ENCODE peak calls at places on chromosomes 2 and 18, in eight cellular contexts. V, I, E, N, L, F, A and T are unnamed samples. For H3K27me3, the result is how much of the 10 kb centered on the place peaks cover.

GRCh38 chr2:109382946-109383345 is 230.8 kb downstream of the SEPTIN10 start:
- DNase-seq in V (peak), I (peak), E (peak), N (no peak), L (peak), F (no peak), A (peak), T (no peak)

GRCh38 chr2:40148344-40148743 is 303.5 kb downstream of the SLC8A1 start:
- DNase-seq in V (no peak), I (peak), E (no peak), N (no peak), L (no peak), F (no peak), A (no peak), T (no peak)

GRCh38 chr2:160635488-160635887 is 141.9 kb upstream of the RBMS1 start:
- DNase-seq in V (no peak), I (no peak), E (no peak), N (no peak), L (no peak), F (no peak), A (peak), T (no peak)

GRCh38 chr2:159399716-159400525 is 113.4 kb upstream of the WDSUB1 start:
- DNase-seq in V (no peak), I (no peak), E (no peak), N (no peak), L (no peak), F (no peak), A (peak), T (no peak)

GRCh38 chr2:108607706-108608301 is 73.5 kb downstream of the LIMS1 start:
- DNase-seq in V (no peak), I (peak), E (peak), N (peak), L (no peak), F (peak), A (peak), T (peak)

GRCh38 chr18:34890486-34891085 is 150.6 kb upstream of the MAPRE2 start:
- DNase-seq in V (no peak), I (no peak), E (no peak), N (no peak), L (no peak), F (no peak), A (no peak), T (no peak)

GRCh38 chr18:24270937-24271380 is 126.7 kb downstream of the OSBPL1A start:
- DNase-seq in V (no peak), I (peak), E (no peak), N (no peak), L (no peak), F (no peak), A (peak), T (no peak)

GRCh38 chr2:154125900-154126299 is 254.2 kb downstream of the GALNT13 start:
- DNase-seq in V (no peak), I (no peak), E (no peak), N (no peak), L (no peak), F (no peak), A (no peak), T (no peak)

GRCh38 chr2:231941673-231942072 is 15.5 kb upstream of the NPPC start:
- DNase-seq in V (no peak), I (no peak), E (no peak), N (no peak), L (no peak), F (no peak), A (no peak), T (no peak)

GRCh38 chr2:25273985-25274550 is 67.7 kb downstream of the DNMT3A start:
- DNase-seq in V (no peak), I (no peak), E (no peak), N (no peak), L (no peak), F (no peak), A (no peak), T (no peak)

GRCh38 chr18:68796936-68797690 is 767 bp upstream of the CCDC102B start:
- DNase-seq in V (no peak), I (no peak), E (peak), N (no peak), L (peak), F (no peak), A (peak), T (no peak)

GRCh38 chr2:153770359-153770991 is 101.2 kb upstream of the GALNT13 start:
- DNase-seq in V (no peak), I (no peak), E (no peak), N (no peak), L (no peak), F (no peak), A (no peak), T (no peak)

GRCh38 chr2:98822301-98823164 is 91.6 kb upstream of the MGAT4A start:
- DNase-seq in V (peak), I (peak), E (peak), N (no peak), L (no peak), F (peak), A (no peak), T (no peak)

GRCh38 chr18:63297678-63298392 is 21.7 kb downstream of the BCL2 start:
- DNase-seq in V (no peak), I (no peak), E (no peak), N (no peak), L (no peak), F (no peak), A (no peak), T (no peak)

GRCh38 chr2:1990151-1990589 is 245.9 kb upstream of the PXDN start:
- DNase-seq in V (no peak), I (no peak), E (no peak), N (no peak), L (no peak), F (no peak), A (no peak), T (no peak)

GRCh38 chr18:76348267-76349066 is 146.6 kb downstream of the ZNF516 start:
- DNase-seq in V (no peak), I (no peak), E (no peak), N (no peak), L (no peak), F (no peak), A (no peak), T (no peak)

GRCh38 chr2:69917854-69918253 is 2.9 kb downstream of the MXD1 start:
- DNase-seq in V (no peak), I (peak), E (no peak), N (no peak), L (no peak), F (no peak), A (peak), T (no peak)

GRCh38 chr2:144541411-144541810 is 21.5 kb upstream of the ZEB2 start:
- DNase-seq in V (no peak), I (no peak), E (no peak), N (no peak), L (no peak), F (no peak), A (peak), T (no peak)

GRCh38 chr18:58788971-58789797 is 75.5 kb upstream of the ZNF532 start:
- DNase-seq in V (no peak), I (peak), E (no peak), N (no peak), L (peak), F (no peak), A (peak), T (no peak)

GRCh38 chr2:69589973-69590652 is 53.4 kb downstream of the AAK1 start:
- DNase-seq in V (no peak), I (peak), E (no peak), N (no peak), L (no peak), F (no peak), A (peak), T (no peak)

DNA sequence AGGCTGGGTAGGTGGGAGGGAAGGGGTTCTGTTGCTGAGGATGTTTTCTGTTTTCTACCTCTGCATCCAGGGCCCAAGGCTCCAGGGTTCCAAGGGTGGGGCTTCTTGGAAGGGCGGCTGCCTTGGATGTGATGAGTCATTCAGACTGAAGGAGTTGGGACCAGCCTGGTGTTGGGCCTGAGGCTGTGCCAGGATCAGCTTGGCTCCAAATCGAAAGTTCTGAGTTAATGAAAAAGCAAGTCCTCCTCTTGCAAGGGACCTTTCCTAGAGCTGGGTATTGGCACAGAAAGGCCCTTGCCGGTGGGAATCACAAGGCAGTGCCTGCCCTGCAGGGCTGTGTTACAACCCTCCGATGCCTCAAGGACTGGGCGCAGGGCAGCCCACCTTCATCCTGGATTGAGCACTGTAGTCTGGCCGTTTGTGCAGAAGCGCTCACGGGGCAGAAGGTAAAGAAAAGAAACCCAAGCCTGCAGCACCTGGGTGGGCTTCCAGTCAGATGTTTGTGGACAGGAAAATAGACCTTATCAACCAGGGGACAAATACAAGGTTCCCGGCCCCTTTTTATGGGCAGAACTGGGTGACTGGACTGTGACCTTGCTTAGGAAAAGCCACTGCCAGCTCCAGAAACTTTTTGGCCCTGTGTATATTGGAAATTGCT is 52.5 kb upstream of the MCFD2 start:
- DNase-seq in V (peak), I (peak), E (peak), N (no peak), L (peak), F (no peak), A (peak), T (no peak)
- H3K4me3 ChIP-seq in V (no peak), I (no peak), E (peak), N (no peak), L (no peak), F (no peak), A (no peak), T (no peak)

GRCh38 chr2:138713069-138713496 is 67.1 kb downstream of the NXPH2 start:
- DNase-seq in V (no peak), I (no peak), E (no peak), N (no peak), L (no peak), F (no peak), A (no peak), T (no peak)
- TF ChIP-seq CTCF in V (no peak), I (no peak), E (no peak), N (no peak), L (no peak), F (no peak), A (no peak), T (no peak)

DNA sequence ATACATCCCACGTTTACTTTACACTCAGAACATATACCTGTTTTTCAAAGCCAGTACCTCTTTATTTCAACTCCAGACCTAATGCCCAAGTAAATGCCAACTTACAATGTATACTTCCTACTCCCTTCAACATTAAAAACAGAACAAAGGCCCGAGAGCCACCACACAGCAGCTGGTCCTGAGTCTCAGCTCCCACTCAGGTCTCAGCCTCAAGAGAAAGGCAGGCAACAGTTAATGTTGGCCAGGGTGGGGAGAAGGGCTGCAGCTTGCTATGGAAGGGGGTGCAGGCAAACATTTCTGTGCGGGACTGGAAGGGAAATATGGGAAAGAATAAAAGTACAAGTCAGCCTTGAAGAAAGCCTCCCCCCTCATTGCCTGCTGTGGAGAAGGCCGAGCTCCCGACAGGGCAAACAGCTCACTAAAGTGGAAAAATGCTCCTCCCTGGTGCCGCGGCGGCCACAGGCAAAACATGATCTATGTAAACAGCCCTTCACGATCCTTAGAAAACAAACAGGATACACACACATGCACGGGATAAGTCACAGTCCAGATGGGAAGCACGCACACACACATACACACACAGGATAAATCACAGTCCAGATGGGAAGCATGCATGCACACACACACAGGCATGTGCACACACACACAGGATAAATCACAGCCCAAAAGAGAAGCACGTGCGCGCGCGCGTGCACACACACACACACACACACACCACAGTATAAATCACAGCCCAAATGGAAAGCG is 67.4 kb downstream of the ADNP2 start:
- DNase-seq in V (peak), I (no peak), E (no peak), N (no peak), L (no peak), F (no peak), A (peak), T (no peak)
- H3K27me3 ChIP-seq in V (under half), I (under half), E (under half), N (under half), L (under half), F (under half), A (under half), T (under half)

GRCh38 chr2:176096243-176096985 is 3.2 kb upstream of the HOXD12 start:
- DNase-seq in V (no peak), I (no peak), E (no peak), N (no peak), L (no peak), F (no peak), A (no peak), T (no peak)
- H3K4me3 ChIP-seq in V (peak), I (no peak), E (peak), N (peak), L (no peak), F (no peak), A (peak), T (peak)

DNA sequence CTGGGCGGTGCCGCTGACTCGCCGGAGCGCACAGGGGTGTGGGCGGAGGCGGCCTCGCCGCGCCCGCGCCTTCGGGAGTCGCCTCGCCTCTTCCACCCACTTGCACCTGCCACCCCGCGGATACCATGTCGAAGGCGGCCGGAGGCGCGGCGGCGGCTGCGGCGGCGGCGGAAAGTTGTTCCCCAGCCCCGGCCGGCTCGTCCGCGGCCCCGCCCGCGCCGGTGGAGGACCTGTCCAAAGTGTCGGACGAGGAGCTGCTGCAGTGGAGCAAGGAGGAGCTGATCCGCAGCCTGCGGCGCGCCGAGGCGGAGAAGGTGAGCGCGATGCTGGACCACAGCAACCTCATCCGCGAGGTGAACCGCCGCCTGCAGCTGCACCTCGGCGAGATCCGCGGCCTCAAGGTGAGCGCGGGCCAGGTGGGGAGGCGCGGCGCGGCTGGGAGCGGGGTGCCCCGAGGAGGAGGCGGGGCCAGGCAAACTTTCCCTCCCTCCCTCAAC is 758 bp downstream of the CCDC85A start:
- DNase-seq in V (peak), I (no peak), E (peak), N (peak), L (no peak), F (no peak), A (no peak), T (no peak)
- TF ChIP-seq CTCF in V (no peak), I (no peak), E (no peak), N (no peak), L (no peak), F (no peak), A (no peak), T (no peak)

GRCh38 chr2:50344509-50345106 is 687.3 kb downstream of the NRXN1 start:
- DNase-seq in V (no peak), I (no peak), E (no peak), N (no peak), L (no peak), F (no peak), A (no peak), T (no peak)
- H3K27me3 ChIP-seq in V (under half), I (under half), E (under half), N (under half), L (under half), F (under half), A (under half), T (under half)